ENCODE peak calls at places on chromosomes 5 and 9, in four cellular contexts. I, J, O and L are unnamed samples.

GRCh38 chr5:82272957-82273356 is 5.2 kb downstream of the RPS23 start:
- DNase-seq in I (no peak), O (no peak), J (no peak), L (no peak)

GRCh38 chr5:107869459-107870115 is 198.8 kb upstream of the EFNA5 start:
- DNase-seq in I (no peak), O (no peak), J (peak), L (no peak)

GRCh38 chr5:178439411-178440162 is 150.6 kb downstream of the COL23A1 start:
- DNase-seq in J (no peak), O (no peak), I (no peak), L (no peak)

GRCh38 chr9:73219985-73220626 is 68.4 kb downstream of the ANXA1 start:
- DNase-seq in I (no peak), O (no peak), J (peak), L (no peak)

GRCh38 chr9:84271004-84271886 is 69.3 kb downstream of the SLC28A3 start:
- DNase-seq in I (peak), O (peak), J (peak), L (no peak)

GRCh38 chr5:58207076-58207475 is 252.8 kb downstream of the PLK2 start:
- DNase-seq in I (no peak), J (no peak), O (no peak), L (no peak)

GRCh38 chr5:19771174-19771835 is 216.7 kb downstream of the CDH18 start:
- DNase-seq in J (peak), I (no peak), O (no peak), L (no peak)

GRCh38 chr5:11045411-11045810 is 284.4 kb upstream of the DAP start:
- DNase-seq in O (no peak), I (no peak), J (no peak), L (no peak)

GRCh38 chr9:11973011-11973410 is 720.2 kb upstream of the TYRP1 start:
- DNase-seq in I (no peak), O (no peak), J (no peak), L (no peak)

GRCh38 chr9:98324801-98325200 is 69.4 kb upstream of the TBC1D2 start:
- DNase-seq in O (no peak), I (no peak), J (no peak), L (no peak)

GRCh38 chr5:32934529-32934928 is 223.4 kb downstream of the NPR3 start:
- DNase-seq in J (no peak), I (no peak), O (no peak), L (no peak)

GRCh38 chr9:131087354-131087893 is 8.9 kb upstream of the AIF1L start:
- DNase-seq in O (no peak), J (no peak), I (no peak), L (no peak)

GRCh38 chr5:142972064-142972463 is 201.9 kb downstream of the ARHGAP26 start:
- DNase-seq in O (no peak), J (no peak), I (no peak), L (no peak)

GRCh38 chr5:140840978-140841962 is at the start of gene PCDHA8:
- DNase-seq in O (no peak), I (no peak), J (peak), L (no peak)

GRCh38 chr9:128495804-128496417 is 8.6 kb upstream of the GLE1 start:
- DNase-seq in O (no peak), I (peak), J (peak), L (peak)

GRCh38 chr9:82934949-82935348 is 128.0 kb downstream of the RASEF start:
- DNase-seq in I (no peak), O (no peak), J (peak), L (no peak)

GRCh38 chr5:75202935-75203334 is 33.7 kb downstream of the ANKRD31 start:
- DNase-seq in O (no peak), J (no peak), I (no peak), L (no peak)

GRCh38 chr5:116571568-116572321 is 2.9 kb downstream of the SEMA6A start:
- DNase-seq in I (no peak), J (no peak), O (peak), L (no peak)

GRCh38 chr9:129242971-129243561 is 65.0 kb upstream of the IER5L start:
- DNase-seq in I (peak), J (peak), O (no peak), L (peak)

GRCh38 chr9:115013998-115014397 is 83.6 kb upstream of the TNFSF8 start:
- DNase-seq in J (peak), I (peak), O (peak), L (no peak)

GRCh38 chr9:75083188-75083976 is 4.6 kb downstream of the NMRK1 start:
- DNase-seq in J (no peak), I (peak), O (peak), L (no peak)

GRCh38 chr9:136485651-136486050 is 2.8 kb upstream of the SEC16A start:
- DNase-seq in I (no peak), O (no peak), J (no peak), L (no peak)

GRCh38 chr9:96256800-96257199 is 45.2 kb downstream of the HSD17B3 start:
- DNase-seq in J (peak), O (no peak), I (no peak), L (no peak)

GRCh38 chr5:115530426-115530825 is 14.1 kb downstream of the FEM1C start:
- DNase-seq in I (no peak), J (no peak), O (no peak), L (no peak)

GRCh38 chr9:70566066-70566465 is 151.6 kb upstream of the KLF9 start:
- DNase-seq in J (no peak), I (no peak), O (no peak), L (no peak)

GRCh38 chr5:87722286-87722685 is 309.6 kb upstream of the CCNH start:
- DNase-seq in I (no peak), J (no peak), O (no peak), L (no peak)

GRCh38 chr5:119063579-119064379 is 7.1 kb upstream of the DMXL1 start:
- DNase-seq in I (no peak), O (peak), J (no peak), L (no peak)

GRCh38 chr9:127128341-127129072 is 6.1 kb upstream of the ANGPTL2 start:
- DNase-seq in I (peak), J (peak), O (peak), L (no peak)

GRCh38 chr9:118222375-118222774 is 518.2 kb downstream of the TLR4 start:
- DNase-seq in I (no peak), J (no peak), O (no peak), L (no peak)

GRCh38 chr9:72661401-72662135 is 140.2 kb downstream of the TMC1 start:
- DNase-seq in O (no peak), I (no peak), J (peak), L (no peak)

GRCh38 chr5:158119852-158120708 is 261.1 kb upstream of the CLINT1 start:
- DNase-seq in O (no peak), J (peak), I (no peak), L (no peak)

GRCh38 chr5:55636711-55637110 is 75.4 kb downstream of the SLC38A9 start:
- DNase-seq in J (peak), I (no peak), O (peak), L (no peak)

GRCh38 chr5:175321927-175322532 is 122.0 kb downstream of the DRD1 start:
- DNase-seq in O (peak), I (no peak), J (peak), L (no peak)

GRCh38 chr9:112705773-112706427 is 12.0 kb downstream of the INIP start:
- DNase-seq in I (no peak), J (peak), O (peak), L (no peak)